ENCODE peak calls at places on chromosomes 3 and 15, in six cellular contexts. Q is H1, Z is HCT116, M is HepG2, N is SK-N-SH, G is GM12878. P is an unnamed sample.

GRCh38 chr15:56428821-56429458 is 36.0 kb downstream of the MNS1 start:
- DNase-seq in Z (peak), Q (no peak), M (peak), G (peak), N (peak), P (peak)

GRCh38 chr3:20574746-20575145 is 388.7 kb upstream of the SGO1 start:
- DNase-seq in M (no peak), N (no peak), G (no peak), Q (no peak), Z (no peak), P (no peak)

GRCh38 chr3:156681003-156681402 is 6.6 kb downstream of the TIPARP start:
- DNase-seq in G (no peak), Q (no peak), M (peak), N (peak), Z (no peak), P (peak)

GRCh38 chr15:55897560-55898336 is 95.7 kb downstream of the NEDD4 start:
- DNase-seq in M (peak), Z (no peak), G (no peak), N (peak), Q (peak), P (peak)

GRCh38 chr3:72177075-72178050 is 392.4 kb upstream of the PROK2 start:
- DNase-seq in Z (no peak), Q (no peak), M (no peak), G (no peak), N (no peak), P (peak)

GRCh38 chr3:11238057-11238456 is 34.1 kb upstream of the ATG7 start:
- DNase-seq in N (no peak), Q (no peak), Z (peak), G (no peak), M (no peak), P (no peak)

GRCh38 chr3:10779293-10779805 is 36.7 kb upstream of the SLC6A11 start:
- DNase-seq in Z (no peak), Q (no peak), M (no peak), N (no peak), G (no peak), P (no peak)

GRCh38 chr3:99186016-99186415 is 284.5 kb upstream of the DCBLD2 start:
- DNase-seq in M (no peak), N (no peak), Q (no peak), Z (no peak), G (no peak), P (no peak)

GRCh38 chr3:62084558-62084957 is 288.8 kb downstream of the FEZF2 start:
- DNase-seq in N (peak), G (no peak), Q (no peak), M (no peak), Z (peak), P (no peak)

GRCh38 chr3:12810013-12810780 is 13.7 kb downstream of the CAND2 start:
- DNase-seq in G (peak), N (peak), Z (peak), M (peak), Q (peak), P (peak)

GRCh38 chr3:45088543-45088942 is 57.6 kb downstream of the CDCP1 start:
- DNase-seq in G (no peak), N (no peak), Q (no peak), M (no peak), Z (no peak), P (peak)

GRCh38 chr3:118089563-118089962 is 945.1 kb downstream of the IGSF11 start:
- DNase-seq in M (no peak), G (no peak), N (no peak), Q (no peak), Z (no peak), P (no peak)

GRCh38 chr3:23377928-23378672 is 175.0 kb downstream of the UBE2E2 start:
- DNase-seq in G (no peak), M (no peak), Z (no peak), N (no peak), Q (no peak), P (no peak)

GRCh38 chr3:104673981-104674380 is 692.7 kb upstream of the ALCAM start:
- DNase-seq in M (no peak), Q (no peak), N (no peak), G (no peak), Z (no peak), P (no peak)

GRCh38 chr3:137792633-137793271 is 28.6 kb downstream of the SOX14 start:
- DNase-seq in G (no peak), N (peak), M (peak), Q (peak), Z (peak), P (peak)

GRCh38 chr3:64687781-64688515 is at the start of gene ADAMTS9:
- DNase-seq in M (no peak), Q (peak), Z (no peak), N (peak), G (no peak), P (peak)

GRCh38 chr3:94441494-94441847 is 378.6 kb downstream of the NSUN3 start:
- DNase-seq in G (no peak), Q (no peak), M (no peak), N (no peak), Z (no peak), P (no peak)
- TF ChIP-seq JUND in G (no peak), Q (no peak), M (no peak), N (no peak), Z (no peak), P (no peak)

GRCh38 chr15:98292442-98293240 is 332.1 kb downstream of the ARRDC4 start:
- DNase-seq in Q (peak), M (peak), N (peak), Z (peak), G (no peak), P (peak)
- TF ChIP-seq JUND in Q (no peak), M (no peak), N (no peak), Z (no peak), G (no peak), P (no peak)

DNA sequence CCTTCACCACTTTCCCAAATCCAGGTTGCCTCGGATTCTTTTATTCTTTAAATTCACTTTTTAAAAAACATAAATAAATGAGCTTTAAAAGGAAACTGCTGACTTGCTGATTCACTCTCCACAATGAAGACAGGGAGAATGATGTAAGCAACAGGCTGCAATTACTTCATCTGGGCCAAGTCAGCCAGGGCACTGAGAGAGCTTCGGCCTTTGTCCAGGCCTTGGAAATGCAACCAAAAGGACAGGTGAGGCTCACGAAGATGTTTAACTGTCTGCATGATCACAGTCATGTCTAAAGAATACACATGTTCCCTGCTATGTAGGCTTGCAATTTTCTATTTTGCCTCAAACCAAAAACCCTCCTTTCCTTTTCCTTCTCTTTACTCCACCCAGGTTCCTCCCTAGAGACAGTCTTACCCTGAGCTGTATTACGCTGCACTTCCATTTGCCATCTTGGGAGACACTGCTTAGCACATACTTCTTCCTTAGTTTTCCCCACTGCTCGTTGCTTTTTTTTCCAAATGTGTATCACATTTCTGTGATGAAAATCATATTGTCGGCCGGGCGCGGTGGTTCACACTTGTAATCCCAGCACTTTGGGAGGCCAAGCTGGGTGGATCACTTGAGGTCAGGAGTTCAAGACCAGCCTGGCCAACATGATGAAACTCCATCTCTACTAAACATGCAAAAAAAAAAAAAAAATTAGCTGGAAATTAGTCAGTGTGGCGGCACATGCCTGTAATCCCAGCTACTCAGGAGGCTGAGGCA is 29.6 kb downstream of the POPDC2 start:
- DNase-seq in Q (no peak), N (no peak), Z (no peak), G (no peak), M (no peak), P (no peak)
- TF ChIP-seq JUND in Q (no peak), N (no peak), Z (no peak), G (no peak), M (no peak), P (no peak)

DNA sequence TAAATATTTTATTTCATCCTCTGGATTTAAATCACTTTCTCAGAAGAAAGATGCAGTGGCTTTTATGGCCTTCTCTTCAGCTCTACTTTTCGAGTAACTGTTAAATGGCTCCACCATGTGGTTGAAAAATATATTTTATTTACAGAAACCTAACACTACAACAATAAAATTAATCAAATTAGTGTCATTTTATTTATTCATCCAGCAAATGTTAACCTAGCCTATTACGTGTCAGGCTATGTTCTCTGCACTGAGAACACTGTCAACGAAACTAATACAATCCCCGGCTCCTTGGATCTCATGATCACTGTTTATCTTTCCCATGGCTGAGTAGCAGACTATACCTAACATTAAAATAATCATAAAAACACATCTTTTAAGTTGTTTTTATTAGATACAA is 148.0 kb upstream of the OSTN start:
- DNase-seq in N (peak), Q (no peak), Z (peak), G (no peak), M (peak), P (peak)
- TF ChIP-seq JUND in N (no peak), Q (no peak), Z (no peak), G (no peak), M (no peak), P (no peak)

GRCh38 chr15:44713006-44713966 is 2.0 kb downstream of the B2M start:
- DNase-seq in G (no peak), Z (no peak), M (peak), Q (no peak), N (peak), P (peak)
- TF ChIP-seq JUND in G (no peak), Z (no peak), M (no peak), Q (no peak), N (no peak), P (no peak)

DNA sequence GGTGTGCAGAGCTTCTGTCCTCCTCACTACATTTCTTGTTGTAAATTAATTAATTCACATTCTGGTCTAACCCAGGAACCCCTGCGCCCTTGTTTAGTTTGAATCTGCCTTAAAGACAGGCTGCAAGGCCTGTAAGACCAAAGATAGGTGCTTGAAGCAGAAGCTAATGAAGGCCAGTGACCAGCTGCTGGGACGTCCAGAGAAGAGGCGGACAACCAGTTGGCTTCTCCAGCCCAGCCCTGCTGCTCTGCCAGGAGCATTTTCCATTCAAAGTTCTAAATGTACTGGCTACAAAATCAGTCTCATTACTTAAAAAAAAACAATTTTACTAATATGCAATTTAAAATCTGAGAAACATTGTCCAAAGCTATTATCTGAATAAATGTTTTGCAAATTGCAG is 43.6 kb downstream of the FSIP1 start:
- DNase-seq in M (no peak), G (no peak), Q (no peak), Z (no peak), N (no peak), P (no peak)
- TF ChIP-seq JUND in M (no peak), G (no peak), Q (no peak), Z (no peak), N (no peak), P (no peak)

GRCh38 chr3:65902304-65902793 is 136.4 kb downstream of the MAGI1 start:
- DNase-seq in N (no peak), G (no peak), M (no peak), Z (no peak), Q (peak), P (peak)
- TF ChIP-seq JUND in N (no peak), G (no peak), M (no peak), Z (no peak), Q (no peak), P (no peak)

P was measured in T47D.